ENCODE peak calls at places on chromosomes 1 and 21, in six cellular contexts. One of them, this sample, is unnamed.

GRCh38 chr21:35048706-35049617 is at the start of gene RUNX1:
- DNase-seq in transverse colon: peak; percentile 63
- DNase-seq in T-helper 17 cell: peak; percentile 71
- DNase-seq in A673: no peak
- DNase-seq in K562: peak; percentile 62
- DNase-seq in psoas muscle: peak; percentile 32
- DNase-seq in this sample: no peak

GRCh38 chr1:119720866-119721440 is 9.2 kb downstream of the PHGDH start:
- DNase-seq in K562: no peak
- DNase-seq in A673: peak; percentile 40
- DNase-seq in psoas muscle: no peak
- DNase-seq in T-helper 17 cell: no peak
- DNase-seq in transverse colon: no peak
- DNase-seq in this sample: no peak

GRCh38 chr1:25556791-25557476 is 13.5 kb downstream of the LDLRAP1 start:
- DNase-seq in transverse colon: peak; percentile 57
- DNase-seq in psoas muscle: no peak
- DNase-seq in A673: no peak
- DNase-seq in K562: no peak
- DNase-seq in T-helper 17 cell: no peak
- DNase-seq in this sample: peak; percentile 33

GRCh38 chr1:101474039-101474665 is 237.3 kb downstream of the S1PR1 start:
- DNase-seq in psoas muscle: no peak
- DNase-seq in K562: peak; percentile 22
- DNase-seq in transverse colon: no peak
- DNase-seq in T-helper 17 cell: no peak
- DNase-seq in A673: peak; percentile 66
- DNase-seq in this sample: no peak

GRCh38 chr1:197837911-197838310 is 62.6 kb upstream of the DENND1B start:
- DNase-seq in psoas muscle: no peak
- DNase-seq in K562: no peak
- DNase-seq in transverse colon: no peak
- DNase-seq in A673: no peak
- DNase-seq in T-helper 17 cell: no peak
- DNase-seq in this sample: no peak

GRCh38 chr21:41640756-41641509 is 125.9 kb downstream of the RIPK4 start:
- DNase-seq in T-helper 17 cell: no peak
- DNase-seq in A673: peak; percentile 32
- DNase-seq in psoas muscle: peak; percentile 27
- DNase-seq in K562: no peak
- DNase-seq in transverse colon: no peak
- DNase-seq in this sample: no peak

GRCh38 chr1:196160066-196160795 is 448.0 kb downstream of the KCNT2 start:
- DNase-seq in K562: no peak
- DNase-seq in transverse colon: no peak
- DNase-seq in T-helper 17 cell: no peak
- DNase-seq in psoas muscle: no peak
- DNase-seq in A673: no peak
- DNase-seq in this sample: no peak

GRCh38 chr1:61776091-61776490 is 33.8 kb downstream of the PATJ start:
- DNase-seq in A673: no peak
- DNase-seq in transverse colon: no peak
- DNase-seq in psoas muscle: no peak
- DNase-seq in T-helper 17 cell: no peak
- DNase-seq in K562: no peak
- DNase-seq in this sample: no peak

GRCh38 chr1:157992813-157993178 is 649 bp upstream of the KIRREL1 start:
- DNase-seq in T-helper 17 cell: no peak
- DNase-seq in A673: no peak
- DNase-seq in K562: no peak
- DNase-seq in psoas muscle: no peak
- DNase-seq in transverse colon: no peak
- DNase-seq in this sample: no peak

GRCh38 chr1:20102875-20103274 is 16.5 kb downstream of the PLA2G2D start:
- DNase-seq in K562: no peak
- DNase-seq in transverse colon: no peak
- DNase-seq in T-helper 17 cell: no peak
- DNase-seq in psoas muscle: no peak
- DNase-seq in A673: no peak
- DNase-seq in this sample: no peak

GRCh38 chr1:109864960-109865611 is 45.6 kb upstream of the CSF1 start:
- DNase-seq in A673: no peak
- DNase-seq in T-helper 17 cell: no peak
- DNase-seq in psoas muscle: peak; percentile 41
- DNase-seq in transverse colon: peak; percentile 21
- DNase-seq in K562: no peak
- DNase-seq in this sample: no peak

GRCh38 chr1:15788624-15789301 is 18.7 kb downstream of the UQCRHL start:
- DNase-seq in A673: peak; percentile 65
- DNase-seq in K562: peak; percentile 22
- DNase-seq in psoas muscle: no peak
- DNase-seq in T-helper 17 cell: no peak
- DNase-seq in transverse colon: no peak
- DNase-seq in this sample: no peak

GRCh38 chr1:204882479-204882878 is 11.8 kb downstream of the NFASC start:
- DNase-seq in A673: no peak
- DNase-seq in T-helper 17 cell: no peak
- DNase-seq in transverse colon: no peak
- DNase-seq in K562: no peak
- DNase-seq in psoas muscle: no peak
- DNase-seq in this sample: no peak

GRCh38 chr1:12171206-12172041 is 4.6 kb downstream of the TNFRSF1B start:
- DNase-seq in transverse colon: no peak
- DNase-seq in T-helper 17 cell: peak; percentile 35
- DNase-seq in K562: no peak
- DNase-seq in psoas muscle: no peak
- DNase-seq in A673: no peak
- DNase-seq in this sample: no peak

GRCh38 chr1:93081716-93082115 is 2.6 kb downstream of the MTF2 start:
- DNase-seq in A673: peak; percentile 22
- DNase-seq in psoas muscle: no peak
- DNase-seq in K562: no peak
- DNase-seq in transverse colon: no peak
- DNase-seq in T-helper 17 cell: no peak
- DNase-seq in this sample: no peak

GRCh38 chr1:30384286-30385245 is 338.8 kb downstream of the MATN1 start:
- DNase-seq in A673: no peak
- DNase-seq in T-helper 17 cell: no peak
- DNase-seq in psoas muscle: no peak
- DNase-seq in K562: no peak
- DNase-seq in transverse colon: no peak
- DNase-seq in this sample: no peak

GRCh38 chr1:170664283-170664827 is 424 bp downstream of the PRRX1 start:
- DNase-seq in K562: no peak
- DNase-seq in psoas muscle: peak; percentile 49
- DNase-seq in transverse colon: peak; percentile 32
- DNase-seq in A673: no peak
- DNase-seq in T-helper 17 cell: no peak
- DNase-seq in this sample: peak; percentile 33

GRCh38 chr1:38898653-38899230 is 17.4 kb upstream of the GJA9 start:
- DNase-seq in psoas muscle: no peak
- DNase-seq in K562: no peak
- DNase-seq in A673: no peak
- DNase-seq in T-helper 17 cell: no peak
- DNase-seq in transverse colon: no peak
- DNase-seq in this sample: no peak
- H3K9me3 ChIP-seq in psoas muscle: no peaks in the 10 kb centered on the region
- H3K9me3 ChIP-seq in K562: no peaks in the 10 kb centered on the region
- H3K9me3 ChIP-seq in A673: no peaks in the 10 kb centered on the region
- H3K9me3 ChIP-seq in T-helper 17 cell: no peaks in the 10 kb centered on the region
- H3K9me3 ChIP-seq in transverse colon: no peaks in the 10 kb centered on the region
- H3K9me3 ChIP-seq in this sample: no peaks in the 10 kb centered on the region

GRCh38 chr1:227604446-227604845 is 41.1 kb downstream of the ZNF678 start:
- DNase-seq in psoas muscle: no peak
- DNase-seq in A673: no peak
- DNase-seq in K562: no peak
- DNase-seq in T-helper 17 cell: no peak
- DNase-seq in transverse colon: no peak
- DNase-seq in this sample: no peak
- H3K9me3 ChIP-seq in psoas muscle: peaks cover 4% of the 10 kb centered on the region
- H3K9me3 ChIP-seq in A673: peaks cover 45% of the 10 kb centered on the region
- H3K9me3 ChIP-seq in K562: peaks cover 2% of the 10 kb centered on the region
- H3K9me3 ChIP-seq in T-helper 17 cell: no peaks in the 10 kb centered on the region
- H3K9me3 ChIP-seq in transverse colon: peaks cover 48% of the 10 kb centered on the region
- H3K9me3 ChIP-seq in this sample: no peaks in the 10 kb centered on the region

DNA sequence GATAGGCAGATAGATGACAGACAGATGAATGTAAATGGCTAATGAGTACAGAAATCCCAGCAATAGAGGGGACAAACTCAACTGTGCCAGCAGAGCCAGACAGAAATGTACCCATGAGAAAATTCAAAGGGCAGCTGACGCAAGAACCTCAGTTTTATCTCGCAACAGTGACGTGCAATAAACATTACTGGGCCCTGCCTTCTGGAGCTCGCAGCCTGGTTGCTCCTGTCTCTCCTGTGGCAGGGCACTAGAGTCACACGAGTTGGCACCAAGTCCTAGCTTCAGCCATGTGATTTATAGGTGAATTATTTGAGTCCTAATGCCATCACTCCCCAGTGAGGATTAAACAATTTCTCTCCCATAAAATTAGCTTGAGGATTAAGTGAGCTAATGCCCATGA is 50.8 kb downstream of the VAV3 start:
- DNase-seq in psoas muscle: no peak
- DNase-seq in A673: no peak
- DNase-seq in K562: no peak
- DNase-seq in transverse colon: no peak
- DNase-seq in T-helper 17 cell: no peak
- DNase-seq in this sample: no peak
- H3K9me3 ChIP-seq in psoas muscle: no peaks in the 10 kb centered on the region
- H3K9me3 ChIP-seq in A673: no peaks in the 10 kb centered on the region
- H3K9me3 ChIP-seq in K562: no peaks in the 10 kb centered on the region
- H3K9me3 ChIP-seq in transverse colon: no peaks in the 10 kb centered on the region
- H3K9me3 ChIP-seq in T-helper 17 cell: no peaks in the 10 kb centered on the region
- H3K9me3 ChIP-seq in this sample: no peaks in the 10 kb centered on the region

GRCh38 chr21:18677632-18678031 is 274.0 kb upstream of the TMPRSS15 start:
- DNase-seq in K562: no peak
- DNase-seq in A673: no peak
- DNase-seq in psoas muscle: no peak
- DNase-seq in transverse colon: no peak
- DNase-seq in T-helper 17 cell: no peak
- DNase-seq in this sample: no peak

GRCh38 chr21:18673789-18674188 is 270.2 kb upstream of the TMPRSS15 start:
- DNase-seq in psoas muscle: no peak
- DNase-seq in K562: no peak
- DNase-seq in A673: no peak
- DNase-seq in T-helper 17 cell: no peak
- DNase-seq in transverse colon: no peak
- DNase-seq in this sample: no peak
- H3K9me3 ChIP-seq in psoas muscle: peaks cover 3% of the 10 kb centered on the region
- H3K9me3 ChIP-seq in K562: no peaks in the 10 kb centered on the region
- H3K9me3 ChIP-seq in A673: peaks cover 13% of the 10 kb centered on the region
- H3K9me3 ChIP-seq in T-helper 17 cell: no peaks in the 10 kb centered on the region
- H3K9me3 ChIP-seq in transverse colon: no peaks in the 10 kb centered on the region
- H3K9me3 ChIP-seq in this sample: no peaks in the 10 kb centered on the region

GRCh38 chr1:40824591-40825429 is 37.4 kb downstream of the CITED4 start:
- DNase-seq in T-helper 17 cell: no peak
- DNase-seq in transverse colon: no peak
- DNase-seq in A673: no peak
- DNase-seq in K562: no peak
- DNase-seq in psoas muscle: no peak
- DNase-seq in this sample: no peak
- H3K9me3 ChIP-seq in T-helper 17 cell: no peaks in the 10 kb centered on the region
- H3K9me3 ChIP-seq in transverse colon: no peaks in the 10 kb centered on the region
- H3K9me3 ChIP-seq in A673: no peaks in the 10 kb centered on the region
- H3K9me3 ChIP-seq in K562: no peaks in the 10 kb centered on the region
- H3K9me3 ChIP-seq in psoas muscle: no peaks in the 10 kb centered on the region
- H3K9me3 ChIP-seq in this sample: no peaks in the 10 kb centered on the region

DNA sequence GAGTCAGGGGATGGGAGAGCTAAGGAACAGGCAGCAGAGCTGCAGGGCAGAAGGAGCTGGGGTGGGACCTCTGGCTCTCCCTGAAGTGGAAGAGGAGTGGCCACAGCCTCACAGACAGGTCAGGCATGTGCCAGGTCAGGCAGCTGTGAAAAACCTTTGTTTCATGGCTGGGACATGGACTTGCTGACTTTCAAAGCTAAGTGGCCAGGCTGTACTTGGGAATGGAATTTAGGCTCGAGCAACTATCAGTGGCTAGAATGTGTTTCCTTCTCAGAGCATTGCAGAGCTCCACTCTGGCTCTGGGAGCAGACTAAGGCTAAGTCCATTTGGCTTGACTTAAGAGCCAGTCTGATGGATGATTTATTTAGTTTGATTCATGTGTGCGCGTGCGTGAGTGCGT is 385.1 kb downstream of the LMX1A start:
- DNase-seq in transverse colon: no peak
- DNase-seq in K562: no peak
- DNase-seq in A673: no peak
- DNase-seq in T-helper 17 cell: no peak
- DNase-seq in psoas muscle: no peak
- DNase-seq in this sample: no peak
- H3K9me3 ChIP-seq in transverse colon: no peaks in the 10 kb centered on the region
- H3K9me3 ChIP-seq in K562: peaks cover 2% of the 10 kb centered on the region
- H3K9me3 ChIP-seq in A673: no peaks in the 10 kb centered on the region
- H3K9me3 ChIP-seq in T-helper 17 cell: no peaks in the 10 kb centered on the region
- H3K9me3 ChIP-seq in psoas muscle: no peaks in the 10 kb centered on the region
- H3K9me3 ChIP-seq in this sample: peaks cover 3% of the 10 kb centered on the region

GRCh38 chr1:225739542-225740107 is 38.0 kb upstream of the SRP9 start:
- DNase-seq in transverse colon: no peak
- DNase-seq in K562: no peak
- DNase-seq in A673: no peak
- DNase-seq in psoas muscle: no peak
- DNase-seq in T-helper 17 cell: no peak
- DNase-seq in this sample: no peak
- H3K9me3 ChIP-seq in transverse colon: no peaks in the 10 kb centered on the region
- H3K9me3 ChIP-seq in K562: no peaks in the 10 kb centered on the region
- H3K9me3 ChIP-seq in A673: no peaks in the 10 kb centered on the region
- H3K9me3 ChIP-seq in psoas muscle: no peaks in the 10 kb centered on the region
- H3K9me3 ChIP-seq in T-helper 17 cell: no peaks in the 10 kb centered on the region
- H3K9me3 ChIP-seq in this sample: no peaks in the 10 kb centered on the region

DNA sequence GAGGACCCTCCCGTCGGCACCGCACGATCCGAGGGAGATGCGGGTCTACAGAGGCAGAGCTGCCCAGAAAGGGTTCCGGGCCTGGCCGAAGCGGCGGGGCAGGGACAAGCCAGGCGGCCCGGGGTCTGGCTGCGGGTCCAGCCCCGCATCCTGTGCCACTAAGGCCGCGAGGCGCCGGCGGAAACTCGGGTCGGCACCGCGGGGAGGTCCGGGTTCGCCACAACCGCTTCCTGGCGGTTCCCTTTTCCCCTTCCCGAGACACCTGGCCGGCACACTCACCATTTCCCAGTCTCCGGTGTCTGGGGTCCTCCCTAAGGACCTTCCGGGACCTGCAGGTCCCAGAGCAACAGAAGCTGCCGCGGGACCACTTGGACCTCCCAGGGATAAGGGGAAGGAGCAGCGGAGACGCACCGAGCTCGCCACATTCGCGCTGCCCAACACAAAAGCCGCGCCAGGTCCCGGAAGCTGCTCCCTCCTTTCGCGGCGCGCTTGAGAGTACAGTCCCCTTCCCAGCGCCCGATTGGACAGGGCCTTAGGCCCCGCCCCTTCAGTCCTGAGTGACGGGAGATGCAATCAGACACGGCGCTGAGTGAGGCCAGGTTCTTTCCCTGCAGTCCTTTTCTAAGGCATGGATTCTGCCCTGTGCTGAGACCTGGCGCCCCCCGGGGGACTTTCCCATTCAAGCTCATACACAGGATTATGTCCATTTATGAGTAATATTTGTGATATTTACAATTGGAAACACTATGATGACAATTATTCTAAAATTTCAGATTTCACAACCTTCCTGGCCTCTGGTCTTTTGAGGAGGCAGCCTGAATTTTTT is at the start of gene ZNF670:
- DNase-seq in A673: peak; percentile 98
- DNase-seq in T-helper 17 cell: peak; percentile 66
- DNase-seq in K562: peak; percentile 98
- DNase-seq in transverse colon: peak; percentile 97
- DNase-seq in psoas muscle: peak; percentile 96
- DNase-seq in this sample: peak; percentile 98
- H3K9me3 ChIP-seq in A673: peaks cover 3% of the 10 kb centered on the region
- H3K9me3 ChIP-seq in T-helper 17 cell: no peaks in the 10 kb centered on the region
- H3K9me3 ChIP-seq in K562: peaks cover 7% of the 10 kb centered on the region
- H3K9me3 ChIP-seq in transverse colon: no peaks in the 10 kb centered on the region
- H3K9me3 ChIP-seq in psoas muscle: no peaks in the 10 kb centered on the region
- H3K9me3 ChIP-seq in this sample: no peaks in the 10 kb centered on the region

GRCh38 chr1:224996266-224996665 is 66.8 kb downstream of the DNAH14 start:
- DNase-seq in transverse colon: no peak
- DNase-seq in A673: no peak
- DNase-seq in T-helper 17 cell: no peak
- DNase-seq in K562: no peak
- DNase-seq in psoas muscle: no peak
- DNase-seq in this sample: no peak
- H3K9me3 ChIP-seq in transverse colon: peaks cover 13% of the 10 kb centered on the region
- H3K9me3 ChIP-seq in A673: no peaks in the 10 kb centered on the region
- H3K9me3 ChIP-seq in T-helper 17 cell: no peaks in the 10 kb centered on the region
- H3K9me3 ChIP-seq in K562: no peaks in the 10 kb centered on the region
- H3K9me3 ChIP-seq in psoas muscle: peaks cover 25% of the 10 kb centered on the region
- H3K9me3 ChIP-seq in this sample: no peaks in the 10 kb centered on the region

This sample was measured in right cardiac atrium.